ENCODE peak calls at places on chromosome 17, in seven cellular contexts. One of them, this sample, is unnamed.

GRCh38 chr17:46199379-46199778 is 6.2 kb upstream of the KANSL1 start:
- DNase-seq in prostate gland: no peak
- DNase-seq in CD8-positive, alpha-beta T cell: no peak
- DNase-seq in lower leg skin: no peak
- DNase-seq in cardiac muscle cell: no peak
- DNase-seq in foreskin fibroblast: no peak
- DNase-seq in AG10803: peak
- DNase-seq in this sample: no peak

GRCh38 chr17:80007009-80007752 is 28.5 kb downstream of the TBC1D16 start:
- DNase-seq in prostate gland: no peak
- DNase-seq in CD8-positive, alpha-beta T cell: no peak
- DNase-seq in lower leg skin: no peak
- DNase-seq in cardiac muscle cell: no peak
- DNase-seq in foreskin fibroblast: no peak
- DNase-seq in AG10803: no peak
- DNase-seq in this sample: no peak

GRCh38 chr17:1553354-1554266 is 9.0 kb downstream of the PITPNA start:
- DNase-seq in prostate gland: no peak
- DNase-seq in CD8-positive, alpha-beta T cell: no peak
- DNase-seq in lower leg skin: no peak
- DNase-seq in cardiac muscle cell: peak
- DNase-seq in foreskin fibroblast: no peak
- DNase-seq in AG10803: no peak
- DNase-seq in this sample: no peak

GRCh38 chr17:66192378-66192687 is 400 bp upstream of the CEP112 start:
- DNase-seq in prostate gland: no peak
- DNase-seq in CD8-positive, alpha-beta T cell: no peak
- DNase-seq in lower leg skin: no peak
- DNase-seq in cardiac muscle cell: no peak
- DNase-seq in foreskin fibroblast: no peak
- DNase-seq in AG10803: peak
- DNase-seq in this sample: no peak

GRCh38 chr17:28038802-28039600 is 3.5 kb upstream of the NLK start:
- DNase-seq in prostate gland: no peak
- DNase-seq in CD8-positive, alpha-beta T cell: no peak
- DNase-seq in lower leg skin: no peak
- DNase-seq in cardiac muscle cell: peak
- DNase-seq in foreskin fibroblast: peak
- DNase-seq in AG10803: peak
- DNase-seq in this sample: no peak

GRCh38 chr17:64264891-64265290 is 1.8 kb upstream of the TEX2 start:
- DNase-seq in prostate gland: no peak
- DNase-seq in CD8-positive, alpha-beta T cell: no peak
- DNase-seq in lower leg skin: no peak
- DNase-seq in cardiac muscle cell: no peak
- DNase-seq in foreskin fibroblast: no peak
- DNase-seq in AG10803: no peak
- DNase-seq in this sample: no peak

GRCh38 chr17:81566461-81567126 is 14.4 kb upstream of the FAAP100 start:
- DNase-seq in prostate gland: peak
- DNase-seq in CD8-positive, alpha-beta T cell: no peak
- DNase-seq in lower leg skin: no peak
- DNase-seq in cardiac muscle cell: no peak
- DNase-seq in foreskin fibroblast: peak
- DNase-seq in AG10803: peak
- DNase-seq in this sample: peak

GRCh38 chr17:14864127-14864526 is 401.0 kb downstream of the PMP22 start:
- DNase-seq in prostate gland: no peak
- DNase-seq in CD8-positive, alpha-beta T cell: no peak
- DNase-seq in lower leg skin: no peak
- DNase-seq in cardiac muscle cell: no peak
- DNase-seq in foreskin fibroblast: no peak
- DNase-seq in AG10803: no peak
- DNase-seq in this sample: no peak

GRCh38 chr17:68101075-68101991 is 65.8 kb downstream of the KPNA2 start:
- DNase-seq in prostate gland: peak
- DNase-seq in CD8-positive, alpha-beta T cell: peak
- DNase-seq in lower leg skin: peak
- DNase-seq in cardiac muscle cell: peak
- DNase-seq in foreskin fibroblast: peak
- DNase-seq in AG10803: peak
- DNase-seq in this sample: peak

GRCh38 chr17:19460695-19461094 is 49.7 kb downstream of the RNF112 start:
- DNase-seq in prostate gland: no peak
- DNase-seq in CD8-positive, alpha-beta T cell: no peak
- DNase-seq in lower leg skin: peak
- DNase-seq in cardiac muscle cell: no peak
- DNase-seq in foreskin fibroblast: no peak
- DNase-seq in AG10803: peak
- DNase-seq in this sample: no peak

GRCh38 chr17:19461681-19462080 is 50.6 kb downstream of the RNF112 start:
- DNase-seq in prostate gland: no peak
- DNase-seq in CD8-positive, alpha-beta T cell: no peak
- DNase-seq in lower leg skin: peak
- DNase-seq in cardiac muscle cell: no peak
- DNase-seq in foreskin fibroblast: no peak
- DNase-seq in AG10803: no peak
- DNase-seq in this sample: no peak

GRCh38 chr17:19461139-19461538 is 50.1 kb downstream of the RNF112 start:
- DNase-seq in prostate gland: no peak
- DNase-seq in CD8-positive, alpha-beta T cell: no peak
- DNase-seq in lower leg skin: peak
- DNase-seq in cardiac muscle cell: no peak
- DNase-seq in foreskin fibroblast: no peak
- DNase-seq in AG10803: no peak
- DNase-seq in this sample: no peak

GRCh38 chr17:19464033-19465026 is 53.3 kb downstream of the RNF112 start:
- DNase-seq in prostate gland: no peak
- DNase-seq in CD8-positive, alpha-beta T cell: no peak
- DNase-seq in lower leg skin: peak
- DNase-seq in cardiac muscle cell: no peak
- DNase-seq in foreskin fibroblast: no peak
- DNase-seq in AG10803: peak
- DNase-seq in this sample: no peak
- H3K4me3 ChIP-seq in prostate gland: no peak
- H3K4me3 ChIP-seq in CD8-positive, alpha-beta T cell: no peak
- H3K4me3 ChIP-seq in lower leg skin: no peak
- H3K4me3 ChIP-seq in cardiac muscle cell: no peak
- H3K4me3 ChIP-seq in foreskin fibroblast: peak
- H3K4me3 ChIP-seq in AG10803: no peak
- H3K4me3 ChIP-seq in this sample: no peak

DNA sequence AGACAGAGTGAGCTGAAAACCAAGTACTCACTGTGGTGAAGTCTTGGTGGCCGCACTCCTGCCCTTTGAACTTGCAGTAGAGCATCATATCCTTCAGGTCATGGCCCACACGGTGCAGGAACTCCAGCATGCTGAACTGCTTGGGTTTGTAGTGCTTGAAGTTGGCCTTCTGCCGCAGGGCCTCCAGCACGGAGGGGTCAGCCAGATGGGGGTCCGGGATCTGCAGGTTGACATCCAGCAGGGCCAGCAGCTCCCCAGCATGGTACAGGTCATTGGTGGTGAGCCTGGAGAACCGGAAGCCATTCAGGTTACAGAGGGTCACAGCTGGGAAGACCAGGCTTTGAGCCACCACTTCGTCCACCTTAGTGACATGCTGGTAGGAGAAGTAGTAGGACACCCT is 99.1 kb upstream of the CCL2 start:
- DNase-seq in prostate gland: no peak
- DNase-seq in CD8-positive, alpha-beta T cell: no peak
- DNase-seq in lower leg skin: no peak
- DNase-seq in cardiac muscle cell: no peak
- DNase-seq in foreskin fibroblast: no peak
- DNase-seq in AG10803: no peak
- DNase-seq in this sample: no peak
- H3K4me3 ChIP-seq in prostate gland: no peak
- H3K4me3 ChIP-seq in CD8-positive, alpha-beta T cell: no peak
- H3K4me3 ChIP-seq in lower leg skin: no peak
- H3K4me3 ChIP-seq in cardiac muscle cell: no peak
- H3K4me3 ChIP-seq in foreskin fibroblast: no peak
- H3K4me3 ChIP-seq in AG10803: no peak
- H3K4me3 ChIP-seq in this sample: no peak

GRCh38 chr17:19431691-19432090 is 20.7 kb downstream of the RNF112 start:
- DNase-seq in prostate gland: no peak
- DNase-seq in CD8-positive, alpha-beta T cell: no peak
- DNase-seq in lower leg skin: no peak
- DNase-seq in cardiac muscle cell: no peak
- DNase-seq in foreskin fibroblast: no peak
- DNase-seq in AG10803: no peak
- DNase-seq in this sample: no peak

GRCh38 chr17:19433240-19433639 is 22.2 kb downstream of the RNF112 start:
- DNase-seq in prostate gland: no peak
- DNase-seq in CD8-positive, alpha-beta T cell: no peak
- DNase-seq in lower leg skin: no peak
- DNase-seq in cardiac muscle cell: no peak
- DNase-seq in foreskin fibroblast: no peak
- DNase-seq in AG10803: no peak
- DNase-seq in this sample: no peak

DNA sequence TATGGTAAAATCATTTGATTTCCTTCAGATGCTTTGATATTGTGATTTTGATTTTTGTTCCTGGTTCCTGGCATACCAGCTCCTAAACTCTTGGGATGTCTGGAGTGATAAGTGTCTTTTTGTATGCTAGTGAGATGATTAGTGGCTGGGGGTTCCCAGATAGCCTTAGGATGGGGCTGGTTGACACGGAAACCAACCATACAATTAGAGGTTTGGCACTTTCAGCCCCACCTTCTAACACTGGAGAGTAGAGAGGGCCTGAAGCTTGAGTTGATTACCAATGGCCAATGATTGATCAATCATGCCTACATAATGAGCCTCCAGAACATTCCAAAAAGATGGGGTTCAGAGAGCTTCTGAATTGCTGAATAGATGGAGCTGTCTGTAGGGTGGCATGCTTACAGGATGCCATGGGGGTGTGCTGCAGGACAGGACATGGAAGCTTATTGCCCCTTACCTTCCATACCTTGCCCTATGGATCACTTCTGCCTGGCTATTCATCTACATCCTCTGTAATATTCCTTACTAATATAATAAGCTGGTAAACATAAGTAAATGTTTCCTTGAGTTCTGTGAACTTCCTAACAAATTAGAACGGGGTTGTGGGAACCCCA is 22.8 kb downstream of the RNF112 start:
- DNase-seq in prostate gland: no peak
- DNase-seq in CD8-positive, alpha-beta T cell: no peak
- DNase-seq in lower leg skin: no peak
- DNase-seq in cardiac muscle cell: no peak
- DNase-seq in foreskin fibroblast: no peak
- DNase-seq in AG10803: no peak
- DNase-seq in this sample: no peak
- H3K4me3 ChIP-seq in prostate gland: no peak
- H3K4me3 ChIP-seq in CD8-positive, alpha-beta T cell: no peak
- H3K4me3 ChIP-seq in lower leg skin: no peak
- H3K4me3 ChIP-seq in cardiac muscle cell: no peak
- H3K4me3 ChIP-seq in foreskin fibroblast: no peak
- H3K4me3 ChIP-seq in AG10803: no peak
- H3K4me3 ChIP-seq in this sample: no peak

DNA sequence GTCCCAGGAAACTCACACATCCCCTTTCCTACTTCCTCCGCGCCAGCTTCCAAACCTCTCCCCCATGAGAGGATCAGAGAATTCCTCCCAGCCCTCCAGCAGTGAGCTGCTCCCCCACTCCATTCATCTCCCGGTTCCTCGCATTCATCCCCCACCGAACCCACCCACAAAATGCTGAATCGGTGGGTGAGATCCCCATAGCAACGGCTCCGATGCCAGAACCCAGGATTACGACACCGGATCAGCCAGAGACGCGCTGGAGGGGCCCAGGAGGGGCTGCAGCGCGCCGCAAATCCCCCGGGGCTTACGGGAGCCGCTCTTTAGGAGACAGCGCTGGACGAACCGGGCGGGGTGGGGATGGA is 251.4 kb upstream of the RPL38 start:
- DNase-seq in prostate gland: no peak
- DNase-seq in CD8-positive, alpha-beta T cell: no peak
- DNase-seq in lower leg skin: peak
- DNase-seq in cardiac muscle cell: no peak
- DNase-seq in foreskin fibroblast: no peak
- DNase-seq in AG10803: no peak
- DNase-seq in this sample: no peak
- H3K4me3 ChIP-seq in prostate gland: no peak
- H3K4me3 ChIP-seq in CD8-positive, alpha-beta T cell: peak
- H3K4me3 ChIP-seq in lower leg skin: no peak
- H3K4me3 ChIP-seq in cardiac muscle cell: peak
- H3K4me3 ChIP-seq in foreskin fibroblast: no peak
- H3K4me3 ChIP-seq in AG10803: no peak
- H3K4me3 ChIP-seq in this sample: no peak

DNA sequence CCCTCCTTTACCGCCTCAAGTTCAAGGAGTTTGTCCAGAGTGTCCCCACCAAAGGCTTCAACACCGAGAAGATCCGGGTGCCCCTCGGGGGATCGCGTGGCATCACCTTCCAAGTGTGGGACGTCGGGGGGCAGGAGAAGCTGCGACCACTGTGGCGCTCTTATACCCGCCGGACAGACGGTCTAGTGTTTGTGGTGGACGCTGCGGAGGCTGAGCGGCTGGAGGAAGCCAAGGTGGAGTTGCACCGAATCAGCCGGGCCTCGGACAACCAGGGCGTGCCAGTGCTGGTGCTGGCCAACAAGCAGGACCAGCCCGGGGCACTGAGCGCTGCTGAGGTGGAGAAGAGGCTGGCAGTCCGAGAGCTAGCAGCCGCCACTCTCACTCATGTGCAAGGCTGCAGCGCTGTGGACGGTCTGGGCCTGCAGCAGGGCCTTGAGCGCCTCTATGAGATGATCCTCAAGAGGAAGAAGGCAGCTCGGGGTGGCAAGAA is 1.1 kb downstream of the ARL4D start:
- DNase-seq in prostate gland: no peak
- DNase-seq in CD8-positive, alpha-beta T cell: no peak
- DNase-seq in lower leg skin: no peak
- DNase-seq in cardiac muscle cell: no peak
- DNase-seq in foreskin fibroblast: no peak
- DNase-seq in AG10803: peak
- DNase-seq in this sample: no peak
- H3K4me3 ChIP-seq in prostate gland: peak
- H3K4me3 ChIP-seq in CD8-positive, alpha-beta T cell: no peak
- H3K4me3 ChIP-seq in lower leg skin: peak
- H3K4me3 ChIP-seq in cardiac muscle cell: peak
- H3K4me3 ChIP-seq in foreskin fibroblast: peak
- H3K4me3 ChIP-seq in AG10803: peak
- H3K4me3 ChIP-seq in this sample: peak

This sample was measured in astrocyte of the spinal cord.